ENCODE peak calls at places on chromosome 1, in five cellular contexts. E is fibroblast of lung, B is heart right ventricle, Y is psoas muscle, U is OCI-LY7. S is an unnamed sample.

GRCh38 chr1:157431751-157432150 is 120.6 kb downstream of the FCRL5 start:
- DNase-seq in E (peak; percentile 3), B (no peak), Y (no peak), U (no peak), S (peak; percentile 75)

GRCh38 chr1:189803364-189803763 is 674.3 kb downstream of the BRINP3 start:
- DNase-seq in E (no peak), B (no peak), Y (no peak), U (no peak), S (no peak)

GRCh38 chr1:220887202-220887867 is 8.1 kb downstream of the HLX start:
- DNase-seq in E (no peak), B (no peak), Y (no peak), U (no peak), S (no peak)

GRCh38 chr1:230278871-230279582 is 147.1 kb downstream of the PGBD5 start:
- DNase-seq in E (no peak), B (no peak), Y (no peak), U (no peak), S (no peak)

GRCh38 chr1:182054698-182055326 is 6.7 kb downstream of the ZNF648 start:
- DNase-seq in E (no peak), B (no peak), Y (no peak), U (peak; percentile 62), S (peak; percentile 9)

GRCh38 chr1:61344711-61345110 is 262.4 kb downstream of the NFIA start:
- DNase-seq in E (peak; percentile 56), B (no peak), Y (no peak), U (no peak), S (peak; percentile 59)

GRCh38 chr1:1937549-1938275 is 18.6 kb upstream of the TMEM52 start:
- DNase-seq in E (no peak), B (no peak), Y (no peak), U (no peak), S (no peak)

GRCh38 chr1:37124501-37124900 is 90.2 kb upstream of the GRIK3 start:
- DNase-seq in E (no peak), B (no peak), Y (no peak), U (no peak), S (no peak)

GRCh38 chr1:203173156-203173555 is 2.5 kb downstream of the MYBPH start:
- DNase-seq in E (no peak), B (no peak), Y (no peak), U (no peak), S (no peak)

GRCh38 chr1:8089535-8090228 is 63.6 kb upstream of the ERRFI1 start:
- DNase-seq in E (peak; percentile 58), B (no peak), Y (no peak), U (no peak), S (peak; percentile 23)

GRCh38 chr1:210489491-210489890 is 160.8 kb downstream of the HHAT start:
- DNase-seq in E (peak; percentile 37), B (no peak), Y (no peak), U (no peak), S (no peak)

GRCh38 chr1:93620841-93621210 is 60.8 kb downstream of the BCAR3 start:
- DNase-seq in E (peak; percentile 74), B (no peak), Y (no peak), U (no peak), S (no peak)

GRCh38 chr1:93620169-93620840 is 61.3 kb downstream of the BCAR3 start:
- DNase-seq in E (peak; percentile 36), B (no peak), Y (no peak), U (no peak), S (no peak)

GRCh38 chr1:93621246-93621645 is 60.4 kb downstream of the BCAR3 start:
- DNase-seq in E (no peak), B (no peak), Y (no peak), U (no peak), S (no peak)

GRCh38 chr1:93617670-93618488 is 63.8 kb downstream of the BCAR3 start:
- DNase-seq in E (no peak), B (no peak), Y (no peak), U (no peak), S (no peak)

GRCh38 chr1:93619507-93620168 is 62.0 kb downstream of the BCAR3 start:
- DNase-seq in E (no peak), B (no peak), Y (no peak), U (peak; percentile 33), S (no peak)
- TF ChIP-seq CTCF in E (no peak), B (no peak), Y (no peak), U (peak; percentile 57), S (no peak)

GRCh38 chr1:33128781-33129180 is 47.8 kb downstream of the AZIN2 start:
- DNase-seq in E (no peak), B (no peak), Y (no peak), U (no peak), S (no peak)
- H3K4me3 ChIP-seq in E (no peak overlapping the region), B (no peak overlapping the region), Y (no peak overlapping the region), U (peak overlapping the region; percentile 76), S (no peak overlapping the region)

GRCh38 chr1:18305182-18305795 is 175.4 kb upstream of the KLHDC7A start:
- DNase-seq in E (no peak), B (no peak), Y (no peak), U (no peak), S (no peak)

GRCh38 chr1:18299441-18300338 is 181.0 kb upstream of the KLHDC7A start:
- DNase-seq in E (no peak), B (no peak), Y (no peak), U (peak; percentile 65), S (no peak)

GRCh38 chr1:18300376-18300775 is 180.4 kb upstream of the KLHDC7A start:
- DNase-seq in E (no peak), B (no peak), Y (no peak), U (no peak), S (no peak)

GRCh38 chr1:18304151-18304869 is 176.4 kb upstream of the KLHDC7A start:
- DNase-seq in E (no peak), B (no peak), Y (no peak), U (no peak), S (no peak)

DNA sequence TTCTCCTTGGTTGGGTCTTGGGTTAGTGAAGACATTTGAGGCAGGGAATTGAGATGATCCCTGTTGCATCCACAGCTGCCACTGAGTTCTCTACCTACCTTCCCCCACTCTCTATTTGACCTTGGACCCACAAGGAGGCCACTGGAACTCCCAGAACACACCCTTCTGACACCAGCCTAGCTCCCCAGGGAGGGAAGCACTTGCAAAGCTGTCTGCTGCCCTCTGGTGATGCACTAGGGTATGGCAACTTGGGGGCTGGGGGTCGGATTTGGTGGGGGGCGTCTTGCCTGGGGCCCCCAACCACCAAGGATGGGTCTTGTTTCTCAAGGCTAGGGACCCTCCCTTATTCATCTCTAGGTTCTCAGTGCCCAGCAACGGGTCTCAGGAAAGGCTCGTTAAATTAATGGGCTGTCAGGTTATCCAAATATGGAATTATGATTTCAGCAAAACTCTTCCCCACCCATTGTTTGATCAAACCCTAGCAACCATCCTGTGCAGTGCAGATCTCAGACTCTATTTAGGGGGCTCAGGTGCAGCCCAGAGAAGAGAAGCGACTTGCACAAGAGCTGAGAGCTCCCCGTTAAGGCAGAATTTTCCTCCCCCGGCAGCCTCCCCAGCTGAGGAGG is 177.8 kb upstream of the KLHDC7A start:
- DNase-seq in E (no peak), B (no peak), Y (no peak), U (peak; percentile 54), S (no peak)
- TF ChIP-seq CTCF in E (no peak), B (peak; percentile 34), Y (no peak), U (peak; percentile 98), S (no peak)

DNA sequence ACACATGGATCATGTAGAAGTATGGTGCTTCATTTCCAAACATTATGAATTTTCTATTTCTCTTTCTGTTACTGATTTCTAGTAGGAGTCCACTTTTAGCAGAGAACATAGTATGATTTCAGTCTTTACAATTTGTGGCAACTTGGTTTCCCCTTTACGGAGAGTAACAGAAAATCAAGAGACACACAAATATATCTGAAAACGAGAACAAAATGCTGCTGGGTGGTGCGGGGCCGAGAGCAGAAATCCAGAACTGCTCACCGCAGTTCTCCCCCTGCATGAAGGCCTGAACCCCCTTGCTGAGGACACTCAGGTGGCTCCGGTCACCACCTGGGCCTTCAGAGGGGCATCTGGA is 94.5 kb upstream of the FMN2 start:
- DNase-seq in E (no peak), B (no peak), Y (no peak), U (no peak), S (no peak)
- H3K4me3 ChIP-seq in E (no peak overlapping the region), B (no peak overlapping the region), Y (no peak overlapping the region), U (no peak overlapping the region), S (no peak overlapping the region)

GRCh38 chr1:104488296-104489015 is 738.8 kb downstream of the AMY1C start:
- DNase-seq in E (no peak), B (no peak), Y (no peak), U (no peak), S (no peak)
- TF ChIP-seq CTCF in E (no peak), B (no peak), Y (no peak), U (no peak), S (no peak)

GRCh38 chr1:206002833-206003532 is at the start of gene RAB7B:
- DNase-seq in E (peak; percentile 76), B (peak; percentile 53), Y (peak; percentile 65), U (no peak), S (peak; percentile 80)
- H3K4me3 ChIP-seq in E (peak within 1 kb of the TSS; percentile 57), B (peak within 1 kb of the TSS; percentile 44), Y (peak within 1 kb of the TSS; percentile 49), U (no peak within 1 kb of the TSS), S (peak within 1 kb of the TSS; percentile 70)